ENCODE peak calls at places on chromosomes 11 and 22, in four cellular contexts. J is osteocyte, A is NB4, V is A549. G is an unnamed sample.

GRCh38 chr11:81915045-81915444 is 818.6 kb downstream of the FAM181B start:
- DNase-seq in J (no peak), A (no peak), V (no peak), G (no peak)

GRCh38 chr22:50548046-50548912 is 2.6 kb downstream of the KLHDC7B start:
- DNase-seq in V (no peak), J (peak), A (peak), G (no peak)

GRCh38 chr22:36411589-36412258 is 24.0 kb upstream of the MYH9 start:
- DNase-seq in A (no peak), J (no peak), V (no peak), G (no peak)

GRCh38 chr22:35972559-35972958 is 56.1 kb downstream of the RBFOX2 start:
- DNase-seq in V (no peak), A (peak), J (no peak), G (no peak)

GRCh38 chr22:44981857-44982256 is 27.9 kb downstream of the PHF21B start:
- DNase-seq in J (no peak), V (no peak), A (no peak), G (no peak)

GRCh38 chr11:71420455-71421241 is 27.5 kb downstream of the DHCR7 start:
- DNase-seq in J (no peak), V (peak), A (peak), G (peak)

GRCh38 chr11:3840870-3841425 is at the start of gene RHOG:
- DNase-seq in A (no peak), J (peak), V (peak), G (no peak)

GRCh38 chr11:15580056-15580774 is 465.5 kb downstream of the INSC start:
- DNase-seq in V (no peak), J (no peak), A (peak), G (no peak)

GRCh38 chr11:96741068-96741467 is 351.3 kb downstream of the JRKL start:
- DNase-seq in A (no peak), V (no peak), J (no peak), G (no peak)

GRCh38 chr11:120043323-120043945 is 94.5 kb downstream of the TRIM29 start:
- DNase-seq in A (no peak), V (no peak), J (peak), G (no peak)

GRCh38 chr11:131392528-131393255 is 22.3 kb downstream of the NTM start:
- DNase-seq in A (peak), V (peak), J (no peak), G (peak)

G was measured in retinal pigment epithelial cell.